ENCODE peak calls at places on chromosomes 12 and 14, in five cellular contexts. L is fibroblast of lung, E is right atrium auricular region, Q is left ventricle myocardium inferior, R is right lobe of liver. T is an unnamed sample.

GRCh38 chr12:64893961-64894360 is 69.5 kb downstream of the TBC1D30 start:
- DNase-seq in L (peak; percentile 76), R (no peak), Q (no peak), E (no peak), T (no peak)

GRCh38 chr12:27297576-27297975 is 35.1 kb upstream of the BMAL2 start:
- DNase-seq in E (no peak), R (no peak), Q (no peak), L (no peak), T (no peak)

GRCh38 chr12:26648999-26649398 is 184.0 kb downstream of the ITPR2 start:
- DNase-seq in Q (no peak), L (no peak), E (no peak), R (no peak), T (no peak)

GRCh38 chr12:23049180-23049579 is 424.2 kb downstream of the ETNK1 start:
- DNase-seq in Q (no peak), E (no peak), L (peak; percentile 5), R (no peak), T (no peak)

GRCh38 chr14:36504805-36505192 is 15.2 kb downstream of the NKX2-1 start:
- DNase-seq in Q (no peak), L (no peak), R (no peak), E (no peak), T (no peak)

GRCh38 chr14:56145181-56145580 is 27.0 kb downstream of the PELI2 start:
- DNase-seq in Q (no peak), L (no peak), E (no peak), R (no peak), T (no peak)

GRCh38 chr14:73662439-73663056 is 17.8 kb downstream of the DNAL1 start:
- DNase-seq in Q (no peak), L (peak; percentile 94), E (no peak), R (no peak), T (no peak)

GRCh38 chr12:121144416-121144914 is 11.8 kb downstream of the P2RX7 start:
- DNase-seq in E (no peak), Q (no peak), L (peak; percentile 40), R (no peak), T (no peak)

GRCh38 chr14:80944861-80945617 is 3.5 kb upstream of the CEP128 start:
- DNase-seq in R (no peak), L (no peak), E (no peak), Q (no peak), T (no peak)

GRCh38 chr12:116381744-116382455 is 104.4 kb upstream of the MED13L start:
- DNase-seq in Q (no peak), E (no peak), L (peak; percentile 93), R (no peak), T (no peak)

GRCh38 chr12:71746983-71747611 is 7.6 kb upstream of the RAB21 start:
- DNase-seq in E (no peak), R (peak; percentile 52), L (peak; percentile 78), Q (no peak), T (no peak)

GRCh38 chr12:74689071-74689655 is 151.5 kb downstream of the ATXN7L3B start:
- DNase-seq in E (no peak), R (no peak), L (peak; percentile 79), Q (no peak), T (no peak)

GRCh38 chr12:23337213-23337612 is 612.3 kb downstream of the SOX5 start:
- DNase-seq in L (no peak), R (no peak), Q (no peak), E (no peak), T (no peak)

GRCh38 chr14:90720336-90720735 is 95.9 kb downstream of the TTC7B start:
- DNase-seq in E (no peak), L (no peak), Q (no peak), R (no peak), T (no peak)

GRCh38 chr14:68660495-68660894 is 132.4 kb downstream of the ZFP36L1 start:
- DNase-seq in Q (no peak), L (no peak), R (peak; percentile 28), E (peak; percentile 52), T (no peak)

GRCh38 chr14:68658029-68658509 is 134.8 kb downstream of the ZFP36L1 start:
- DNase-seq in E (peak; percentile 52), R (peak; percentile 45), L (no peak), Q (no peak), T (no peak)

GRCh38 chr14:68661226-68662225 is 131.3 kb downstream of the ZFP36L1 start:
- DNase-seq in E (peak; percentile 52), Q (no peak), R (peak; percentile 38), L (no peak), T (no peak)

GRCh38 chr14:68657300-68658028 is 135.4 kb downstream of the ZFP36L1 start:
- DNase-seq in Q (no peak), R (peak; percentile 44), E (peak; percentile 44), L (no peak), T (no peak)

GRCh38 chr14:68659021-68659931 is 133.6 kb downstream of the ZFP36L1 start:
- DNase-seq in Q (no peak), E (peak; percentile 58), R (peak; percentile 47), L (peak; percentile 56), T (no peak)
- H3K27ac ChIP-seq in Q (peak overlapping the region; percentile 70), E (peak overlapping the region; percentile 51), R (peak overlapping the region; percentile 24), L (peak overlapping the region; percentile 40), T (no peak overlapping the region)

GRCh38 chr14:78141590-78141989 is 28.6 kb upstream of the NRXN3 start:
- DNase-seq in R (no peak), L (no peak), Q (no peak), E (no peak), T (no peak)
- TF ChIP-seq CTCF in R (no peak), L (no peak), Q (no peak), E (no peak), T (no peak)

GRCh38 chr14:96364911-96365310 is 1.6 kb downstream of the GSKIP start:
- DNase-seq in E (no peak), Q (no peak), L (no peak), R (no peak), T (no peak)
- H3K27ac ChIP-seq in E (no peak overlapping the region), Q (no peak overlapping the region), L (no peak overlapping the region), R (no peak overlapping the region), T (no peak overlapping the region)

DNA sequence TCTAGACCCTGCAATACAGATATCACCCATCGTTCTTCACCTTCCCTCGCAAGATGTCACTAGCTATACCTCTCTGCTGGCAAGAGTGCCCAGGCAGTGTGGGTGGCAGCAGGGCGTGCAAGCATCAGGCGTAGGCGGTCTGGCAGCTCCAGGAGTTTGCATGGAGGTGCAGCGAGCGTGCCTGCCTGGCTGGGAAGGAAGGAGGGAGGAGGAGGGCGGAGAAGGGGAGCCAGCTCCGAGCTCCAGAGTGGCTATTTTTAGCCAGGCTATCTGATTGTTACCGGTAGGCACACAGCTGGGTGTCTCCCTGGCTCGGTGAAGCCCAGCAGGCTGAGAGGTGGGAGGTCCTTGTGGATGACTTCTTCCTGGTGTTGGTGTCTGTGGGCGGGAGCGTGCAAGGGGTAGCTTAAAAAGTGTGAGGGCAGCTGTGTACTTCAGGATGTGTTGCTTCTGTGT is 6.2 kb downstream of the FOXJ2 start:
- DNase-seq in Q (peak; percentile 62), E (no peak), L (peak; percentile 51), R (no peak), T (no peak)
- TF ChIP-seq CTCF in Q (no peak), E (no peak), L (no peak), R (no peak), T (no peak)

GRCh38 chr12:114691196-114691595 is 7.2 kb upstream of the TBX3 start:
- DNase-seq in R (no peak), Q (no peak), L (peak; percentile 54), E (no peak), T (no peak)

GRCh38 chr12:114691810-114692557 is 8.0 kb upstream of the TBX3 start:
- DNase-seq in R (no peak), Q (no peak), E (no peak), L (peak; percentile 61), T (no peak)

GRCh38 chr12:114693532-114693931 is 9.6 kb upstream of the TBX3 start:
- DNase-seq in R (no peak), Q (no peak), E (no peak), L (no peak), T (no peak)

GRCh38 chr12:114694436-114695304 is 10.7 kb upstream of the TBX3 start:
- DNase-seq in E (no peak), Q (no peak), L (no peak), R (no peak), T (no peak)

GRCh38 chr12:114692558-114693531 is 8.9 kb upstream of the TBX3 start:
- DNase-seq in E (no peak), R (no peak), L (peak; percentile 72), Q (no peak), T (no peak)
- H3K27ac ChIP-seq in E (no peak overlapping the region), R (peak overlapping the region; percentile 70), L (peak overlapping the region; percentile 90), Q (peak overlapping the region; percentile 25), T (no peak overlapping the region)